ENCODE peak calls at places on chromosomes 1 and 21, in six cellular contexts. V is WTC11, N is T-helper 9 cell, O is GM04503, R is AG09319, X is PC-3. U is an unnamed sample.

GRCh38 chr1:206757524-206758266 is 12.9 kb upstream of the IL19 start:
- DNase-seq in R (no peak), X (peak), O (no peak), V (no peak), N (no peak), U (no peak)

GRCh38 chr1:10818262-10819197 is 22.1 kb upstream of the CASZ1 start:
- DNase-seq in X (no peak), N (no peak), R (no peak), V (no peak), O (no peak), U (no peak)

GRCh38 chr1:77197351-77197750 is 21.9 kb downstream of the PIGK start:
- DNase-seq in X (no peak), O (no peak), N (no peak), R (no peak), V (no peak), U (no peak)

GRCh38 chr1:237799762-237800474 is 90.8 kb downstream of the ZP4 start:
- DNase-seq in V (peak), N (peak), R (no peak), X (peak), O (no peak), U (no peak)

GRCh38 chr1:201455098-201455497 is 13.9 kb downstream of the PHLDA3 start:
- DNase-seq in X (no peak), R (no peak), O (no peak), V (no peak), N (no peak), U (no peak)

GRCh38 chr1:159897962-159898361 is 2.0 kb downstream of the CFAP45 start:
- DNase-seq in N (no peak), V (no peak), X (no peak), O (no peak), R (no peak), U (no peak)

GRCh38 chr1:54500030-54500389 is 48.0 kb upstream of the ACOT11 start:
- DNase-seq in X (no peak), N (no peak), R (no peak), V (no peak), O (no peak), U (no peak)

GRCh38 chr21:21216013-21216412 is 217.8 kb downstream of the NCAM2 start:
- DNase-seq in X (no peak), R (no peak), V (no peak), N (no peak), O (no peak), U (no peak)

GRCh38 chr1:32798191-32798590 is 19.0 kb downstream of the YARS1 start:
- DNase-seq in V (no peak), N (no peak), X (peak), R (no peak), O (no peak), U (no peak)